ENCODE peak calls at places on chromosomes 13 and 19, in four cellular contexts. X is GF-D8, M is NCI-H2029, J is putamen. G is an unnamed sample.

GRCh38 chr19:35903550-35904179 is 1.3 kb downstream of the HCST start:
- DNase-seq in M (peak), J (peak), X (peak), G (peak)

GRCh38 chr19:12800873-12801465 is 631 bp downstream of the PRDX2 start:
- DNase-seq in J (no peak), M (no peak), X (no peak), G (no peak)

GRCh38 chr19:30842926-30843325 is 470.7 kb downstream of the ZNF536 start:
- DNase-seq in M (no peak), J (no peak), X (no peak), G (no peak)

GRCh38 chr19:12574036-12574435 is 22.8 kb upstream of the ZNF564 start:
- DNase-seq in X (no peak), M (peak), J (no peak), G (peak)

GRCh38 chr13:112781881-112782361 is 92.1 kb downstream of the ATP11A start:
- DNase-seq in M (peak), J (peak), X (no peak), G (no peak)

GRCh38 chr19:2962018-2962670 is 15.2 kb upstream of the TLE6 start:
- DNase-seq in M (peak), J (peak), X (no peak), G (peak)

GRCh38 chr19:8611391-8611883 is 922 bp upstream of the ADAMTS10 start:
- DNase-seq in X (no peak), M (no peak), J (no peak), G (no peak)

GRCh38 chr19:3521104-3521445 is 15.0 kb downstream of the FZR1 start:
- DNase-seq in M (no peak), J (no peak), X (peak), G (no peak)

GRCh38 chr19:14502334-14503092 is 6.6 kb upstream of the GIPC1 start:
- DNase-seq in X (no peak), M (no peak), J (no peak), G (no peak)

GRCh38 chr13:49307365-49307764 is 59.6 kb downstream of the CDADC1 start:
- DNase-seq in M (no peak), X (no peak), J (no peak), G (no peak)

GRCh38 chr13:85266331-85266730 is 532.9 kb downstream of the SLITRK6 start:
- DNase-seq in M (no peak), X (no peak), J (no peak), G (no peak)

GRCh38 chr19:35774274-35775045 is 904 bp upstream of the ARHGAP33 start:
- DNase-seq in X (no peak), J (no peak), M (no peak), G (no peak)

GRCh38 chr13:20161275-20161950 is 561 bp upstream of the GJA3 start:
- DNase-seq in X (no peak), M (no peak), J (no peak), G (peak)

GRCh38 chr13:53052675-53053074 is 24.1 kb downstream of the OLFM4 start:
- DNase-seq in X (no peak), J (no peak), M (no peak), G (no peak)

GRCh38 chr19:49064768-49065611 is at the start of gene NTF4:
- DNase-seq in J (no peak), X (no peak), M (no peak), G (no peak)

G was measured in GDM1.